ENCODE peak calls at places on chromosomes 13 and 19, in four cellular contexts. A is H1, U is SK-N-SH, C is K562. K is an unnamed sample.

GRCh38 chr13:101455863-101456262 is 3.4 kb downstream of the ITGBL1 start:
- DNase-seq in A (no peak), C (no peak), U (no peak), K (no peak)

GRCh38 chr19:55097864-55098715 is 19.3 kb downstream of the PPP1R12C start:
- DNase-seq in C (no peak), U (no peak), A (no peak), K (no peak)

GRCh38 chr19:36837525-36837901 is 674 bp downstream of the ZNF790 start:
- DNase-seq in C (no peak), A (no peak), U (no peak), K (no peak)

GRCh38 chr19:45428385-45429231 is 4.9 kb upstream of the ERCC1 start:
- DNase-seq in U (peak; percentile 83), C (peak; percentile 71), A (peak; percentile 85), K (peak; percentile 78)

GRCh38 chr13:19382111-19382510 is 179.2 kb downstream of the TPTE2 start:
- DNase-seq in U (peak; percentile 17), C (no peak), A (no peak), K (no peak)

GRCh38 chr19:40989453-40989852 is 1.6 kb upstream of the CYP2B6 start:
- DNase-seq in U (no peak), A (no peak), C (no peak), K (no peak)

GRCh38 chr19:4101496-4101770 is 22.5 kb downstream of the MAP2K2 start:
- DNase-seq in A (no peak), U (no peak), C (no peak), K (no peak)

GRCh38 chr13:30077338-30077737 is 226.9 kb upstream of the UBL3 start:
- DNase-seq in U (no peak), A (no peak), C (no peak), K (no peak)

GRCh38 chr19:39341122-39341719 is 1.0 kb upstream of the SAMD4B start:
- DNase-seq in C (peak; percentile 59), A (peak; percentile 64), U (peak; percentile 57), K (peak; percentile 29)

GRCh38 chr13:29935309-29935981 is 85.0 kb upstream of the UBL3 start:
- DNase-seq in C (no peak), U (no peak), A (no peak), K (no peak)

GRCh38 chr13:65314008-65314407 is 1916.1 kb downstream of the PCDH9 start:
- DNase-seq in A (no peak), C (no peak), U (no peak), K (no peak)

GRCh38 chr13:93309886-93310520 is 83.4 kb downstream of the GPC6 start:
- DNase-seq in A (no peak), C (no peak), U (no peak), K (no peak)

GRCh38 chr19:4539697-4540581 is at the start of gene LRG1:
- DNase-seq in U (no peak), A (no peak), C (peak; percentile 91), K (no peak)

GRCh38 chr13:41802684-41803554 is 158.0 kb downstream of the VWA8 start:
- DNase-seq in C (no peak), A (no peak), U (no peak), K (no peak)

GRCh38 chr13:100089633-100090032 is 740 bp downstream of the PCCA start:
- DNase-seq in C (peak; percentile 10), U (no peak), A (no peak), K (no peak)

GRCh38 chr19:10419646-10420443 is 493 bp upstream of the PDE4A start:
- DNase-seq in U (peak; percentile 62), A (peak; percentile 92), C (peak; percentile 97), K (peak; percentile 91)

GRCh38 chr19:45601524-45602522 is at the start of gene GPR4:
- DNase-seq in C (peak; percentile 47), A (peak; percentile 82), U (peak; percentile 74), K (peak; percentile 79)

GRCh38 chr13:75788494-75788991 is 152.4 kb downstream of the LMO7 start:
- DNase-seq in U (no peak), C (no peak), A (no peak), K (no peak)

GRCh38 chr19:53868091-53868891 is 608 bp downstream of the MYADM start:
- DNase-seq in A (peak; percentile 71), C (peak; percentile 66), U (peak; percentile 67), K (peak; percentile 58)

GRCh38 chr19:8361921-8362793 is 1.8 kb upstream of the ANGPTL4 start:
- DNase-seq in U (peak; percentile 84), A (no peak), C (no peak), K (no peak)

GRCh38 chr13:63446329-63446728 is 2030.7 kb upstream of the PCDH20 start:
- DNase-seq in C (no peak), U (no peak), A (no peak), K (no peak)

GRCh38 chr13:80217614-80218456 is 123.1 kb downstream of the SPRY2 start:
- DNase-seq in A (no peak), C (no peak), U (no peak), K (peak; percentile 13)

GRCh38 chr13:86554066-86554465 is 754.8 kb upstream of the SLITRK6 start:
- DNase-seq in C (no peak), U (no peak), A (no peak), K (no peak)

GRCh38 chr13:50129923-50130685 is 114.9 kb downstream of the KCNRG start:
- DNase-seq in C (no peak), A (peak; percentile 77), U (peak; percentile 77), K (peak; percentile 49)

GRCh38 chr13:98022210-98022609 is 68.7 kb downstream of the IPO5 start:
- DNase-seq in U (no peak), A (no peak), C (no peak), K (no peak)

GRCh38 chr13:62320129-62320724 is 904.6 kb upstream of the PCDH20 start:
- DNase-seq in U (peak; percentile 38), C (peak; percentile 1), A (no peak), K (no peak)

GRCh38 chr19:41386442-41386841 is 10.1 kb downstream of the TMEM91 start:
- DNase-seq in C (peak; percentile 25), U (no peak), A (no peak), K (no peak)

GRCh38 chr19:15863272-15863671 is 34.6 kb downstream of the CYP4F2 start:
- DNase-seq in A (no peak), C (peak; percentile 65), U (no peak), K (no peak)

GRCh38 chr13:44068169-44068568 is 188.5 kb downstream of the LACC1 start:
- DNase-seq in C (no peak), A (no peak), U (no peak), K (no peak)

GRCh38 chr13:28237944-28238343 is 99.6 kb downstream of the PAN3 start:
- DNase-seq in C (no peak), A (no peak), U (no peak), K (no peak)

DNA sequence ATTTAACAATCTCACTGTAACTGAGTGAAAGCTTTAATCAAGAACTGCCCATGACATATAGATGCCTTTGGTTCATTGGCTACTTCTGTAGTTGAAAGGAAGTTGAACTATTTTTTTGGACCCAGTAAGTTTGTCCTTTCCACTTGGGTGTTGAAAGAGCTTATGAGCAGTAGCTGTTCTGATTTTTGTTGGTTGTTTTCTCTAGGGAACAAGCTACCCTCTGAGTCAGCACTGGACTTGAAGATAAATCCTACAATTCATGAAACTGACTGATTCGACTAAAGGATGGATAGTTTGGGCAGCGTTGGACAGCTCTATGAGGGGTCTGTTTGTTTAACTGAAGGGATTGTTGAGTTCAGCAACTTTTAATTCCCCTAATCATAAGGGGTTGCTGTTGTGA is 101.0 kb downstream of the PAN3 start:
- DNase-seq in U (no peak), A (no peak), C (no peak), K (no peak)
- TF ChIP-seq TEAD4 in U (no peak), A (no peak), C (no peak), K (no peak)

GRCh38 chr13:33189470-33189869 is 96.1 kb downstream of the STARD13 start:
- DNase-seq in U (no peak), C (no peak), A (no peak), K (no peak)
- TF ChIP-seq TEAD4 in U (no peak), C (no peak), A (no peak), K (no peak)

DNA sequence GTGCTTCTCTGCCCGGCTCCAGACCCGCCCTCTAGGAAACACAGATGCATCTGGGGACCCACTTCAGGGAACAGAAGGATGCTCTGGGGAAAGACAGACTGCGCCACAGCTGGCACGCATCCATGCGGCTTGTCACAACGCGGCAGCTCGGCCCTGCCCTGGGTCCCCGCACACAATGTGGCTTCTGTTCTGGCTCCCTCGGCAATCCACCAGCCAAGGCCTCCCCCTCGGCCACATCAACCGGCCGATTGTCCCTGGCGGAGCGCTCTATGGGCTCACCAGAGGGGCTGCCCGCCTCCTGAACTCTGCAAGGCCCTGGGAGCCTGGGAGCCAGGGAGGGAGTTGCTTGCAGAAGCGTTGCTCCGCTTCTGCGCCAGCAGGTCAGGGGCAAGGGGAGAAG is 38.1 kb downstream of the MLLT1 start:
- DNase-seq in C (no peak), A (no peak), U (peak; percentile 79), K (no peak)
- TF ChIP-seq TEAD4 in C (no peak), A (no peak), U (no peak), K (no peak)

GRCh38 chr13:40388617-40389016 is 277.8 kb downstream of the FOXO1 start:
- DNase-seq in C (no peak), U (no peak), A (no peak), K (no peak)
- TF ChIP-seq TEAD4 in C (no peak), U (no peak), A (no peak), K (no peak)

DNA sequence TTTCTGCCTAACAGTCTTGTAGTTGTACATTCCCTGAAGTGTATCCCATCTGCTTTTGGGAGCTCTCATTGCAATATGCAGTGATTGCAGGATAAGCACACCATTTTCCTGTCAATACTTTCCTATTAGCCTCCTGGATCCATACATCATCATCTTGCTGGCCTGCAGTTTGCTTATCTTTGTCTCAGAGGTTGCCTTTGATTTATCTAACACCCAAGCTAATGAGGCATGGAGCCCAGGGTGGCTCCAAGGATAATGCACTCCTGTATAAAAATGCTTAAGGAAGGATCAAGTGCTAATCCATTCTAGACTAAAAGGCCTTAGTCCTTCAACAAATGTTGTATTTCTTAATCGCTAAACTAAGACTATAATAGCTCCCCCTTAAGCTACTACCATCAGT is 161.6 kb upstream of the OBI1 start:
- DNase-seq in A (no peak), U (no peak), C (no peak), K (no peak)
- TF ChIP-seq TEAD4 in A (no peak), U (no peak), C (no peak), K (no peak)

GRCh38 chr19:50341091-50341564 is 12.0 kb upstream of the KCNC3 start:
- DNase-seq in A (no peak), C (no peak), U (no peak), K (no peak)

GRCh38 chr19:50349277-50350057 is 16.0 kb downstream of the NAPSA start:
- DNase-seq in A (no peak), C (no peak), U (no peak), K (no peak)

GRCh38 chr19:50344661-50345318 is 15.6 kb upstream of the KCNC3 start:
- DNase-seq in C (no peak), A (no peak), U (no peak), K (no peak)
- TF ChIP-seq TEAD4 in C (no peak), A (no peak), U (no peak), K (no peak)

DNA sequence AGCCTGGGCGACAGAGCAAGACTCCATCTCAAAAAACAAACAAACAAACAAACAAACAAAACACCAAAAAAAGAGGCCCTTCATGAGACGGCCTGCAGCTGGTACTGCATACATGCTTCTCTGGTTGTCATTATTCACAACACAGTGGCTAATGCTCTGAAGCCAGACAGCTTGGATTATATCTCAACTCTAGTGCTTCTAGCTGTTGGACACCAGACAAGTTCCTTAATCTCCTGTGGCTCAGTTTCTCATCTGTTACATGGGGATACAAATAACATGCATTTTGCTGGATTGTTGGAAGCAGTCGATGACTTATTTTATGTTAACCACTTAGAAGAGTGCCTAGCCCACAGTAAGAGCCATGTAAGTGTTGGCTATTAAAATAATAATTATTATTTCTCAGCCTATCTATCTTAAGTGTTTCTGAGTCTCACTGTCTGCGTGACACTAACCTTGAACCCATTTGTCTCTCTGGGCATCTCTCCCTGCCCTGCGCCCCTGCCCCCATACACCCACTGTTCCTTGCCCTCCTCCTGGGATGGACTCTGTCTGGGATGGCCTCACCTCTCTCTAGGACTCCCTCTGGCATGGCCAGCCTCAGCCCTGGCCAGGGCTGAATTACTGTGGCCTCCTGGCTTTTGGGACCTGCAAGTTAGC is 3.1 kb upstream of the JUNB start:
- DNase-seq in A (no peak), U (peak; percentile 33), C (peak; percentile 55), K (no peak)
- TF ChIP-seq TEAD4 in A (no peak), U (no peak), C (no peak), K (no peak)

K was measured in WTC11.